ENCODE peak calls at places on chromosomes 13 and 19, in seven cellular contexts. N is A549, K is NCI-H345, P is heart right ventricle, D is NCI-H2081, T is GM04504, Z is neural crest cell. A is an unnamed sample.

GRCh38 chr19:28294395-28294794 is 918.6 kb downstream of the UQCRFS1 start:
- DNase-seq in Z (no peak), N (no peak), D (no peak), P (no peak), K (no peak), T (no peak), A (no peak)

GRCh38 chr19:6015841-6016545 is 38.1 kb upstream of the RANBP3 start:
- DNase-seq in D (no peak), N (no peak), T (no peak), P (no peak), K (no peak), Z (no peak), A (no peak)

GRCh38 chr19:35913589-35913988 is 5.5 kb upstream of the TYROBP start:
- DNase-seq in T (no peak), Z (no peak), N (no peak), P (no peak), K (no peak), D (no peak), A (no peak)

GRCh38 chr19:38211206-38211605 is 12.8 kb downstream of the DPF1 start:
- DNase-seq in T (no peak), K (no peak), N (no peak), Z (no peak), D (no peak), P (no peak), A (no peak)

GRCh38 chr13:45807520-45808099 is 43.9 kb downstream of the SIAH3 start:
- DNase-seq in Z (peak; percentile 14), P (peak; percentile 29), N (peak; percentile 33), D (peak; percentile 51), T (peak; percentile 14), K (peak; percentile 38), A (peak; percentile 23)

GRCh38 chr19:53545271-53546065 is 7.5 kb downstream of the ZNF331 start:
- DNase-seq in Z (no peak), N (peak; percentile 97), K (no peak), P (no peak), T (peak; percentile 51), D (no peak), A (peak; percentile 95)

GRCh38 chr19:16376649-16377048 is 52.0 kb downstream of the KLF2 start:
- DNase-seq in N (peak; percentile 20), D (no peak), K (no peak), P (no peak), Z (peak; percentile 27), T (no peak), A (no peak)

GRCh38 chr13:37129867-37130266 is 24.4 kb upstream of the CSNK1A1L start:
- DNase-seq in T (no peak), K (no peak), P (no peak), Z (no peak), D (no peak), N (no peak), A (no peak)

GRCh38 chr13:110388141-110388943 is 81.3 kb downstream of the COL4A2 start:
- DNase-seq in K (no peak), P (peak; percentile 72), T (no peak), N (no peak), D (no peak), Z (no peak), A (no peak)

GRCh38 chr19:3980353-3981251 is 4.7 kb downstream of the EEF2 start:
- DNase-seq in K (no peak), N (no peak), P (no peak), Z (no peak), D (no peak), T (no peak), A (no peak)

GRCh38 chr19:41616785-41617621 is 9.9 kb downstream of the CEACAM4 start:
- DNase-seq in N (peak; percentile 44), T (peak; percentile 1), P (no peak), K (no peak), D (no peak), Z (no peak), A (no peak)

GRCh38 chr19:7779631-7780486 is 16.8 kb downstream of the CLEC4M start:
- DNase-seq in K (no peak), D (no peak), T (no peak), N (no peak), Z (no peak), P (no peak), A (no peak)

GRCh38 chr19:43525836-43526771 is 897 bp downstream of the ETHE1 start:
- DNase-seq in D (no peak), T (no peak), K (no peak), Z (no peak), N (no peak), P (no peak), A (no peak)

GRCh38 chr13:98664047-98664446 is 87.1 kb upstream of the STK24 start:
- DNase-seq in T (no peak), N (no peak), P (no peak), Z (no peak), D (no peak), K (no peak), A (no peak)

GRCh38 chr13:93226065-93226622 is 463 bp upstream of the GPC6 start:
- DNase-seq in N (no peak), D (no peak), P (no peak), K (peak; percentile 46), Z (no peak), T (no peak), A (no peak)

GRCh38 chr13:38954844-38955243 is 35.8 kb downstream of the STOML3 start:
- DNase-seq in K (no peak), P (no peak), Z (no peak), N (no peak), T (no peak), D (no peak), A (no peak)

GRCh38 chr13:46753137-46753536 is 43.8 kb downstream of the ESD start:
- DNase-seq in D (no peak), Z (no peak), T (no peak), K (no peak), N (no peak), P (no peak), A (no peak)

GRCh38 chr13:27851049-27851448 is 58.8 kb downstream of the GSX1 start:
- DNase-seq in Z (no peak), D (no peak), K (no peak), T (no peak), P (no peak), N (peak; percentile 13), A (no peak)